ENCODE peak calls at places on chromosome 1, in ten cellular contexts. R, H, D, O, J, G, N, C, U and Q are unnamed samples.

GRCh38 chr1:39158330-39159086 is 46.0 kb upstream of the MACF1 start:
- DNase-seq in H (no peak), D (no peak), R (peak; percentile 85), G (no peak), J (no peak), C (no peak), U (no peak), N (no peak), O (no peak), Q (no peak)

GRCh38 chr1:30670195-30671060 is 53.0 kb downstream of the MATN1 start:
- DNase-seq in G (no peak), O (no peak), N (peak; percentile 4), C (no peak), D (no peak), R (no peak), H (peak; percentile 66), J (no peak), U (peak; percentile 16), Q (peak; percentile 59)

GRCh38 chr1:41773144-41773571 is 145.6 kb downstream of the HIVEP3 start:
- DNase-seq in G (no peak), D (no peak), C (no peak), O (no peak), N (no peak), H (peak; percentile 87), J (no peak), U (no peak), R (peak; percentile 83), Q (no peak)

GRCh38 chr1:64898107-64898861 is 68.1 kb downstream of the JAK1 start:
- DNase-seq in U (peak; percentile 76), D (peak; percentile 31), C (peak; percentile 95), R (peak; percentile 75), O (peak; percentile 75), N (peak; percentile 83), H (peak; percentile 93), G (peak; percentile 10), J (peak; percentile 95), Q (peak; percentile 66)

GRCh38 chr1:42330215-42330614 is 4.8 kb downstream of the FOXJ3 start:
- DNase-seq in J (no peak), C (no peak), R (no peak), U (no peak), N (no peak), O (no peak), H (no peak), D (no peak), G (no peak), Q (no peak)

GRCh38 chr1:48246727-48247126 is 24.2 kb downstream of the SLC5A9 start:
- DNase-seq in J (no peak), D (no peak), O (no peak), R (peak; percentile 91), G (no peak), U (no peak), N (peak; percentile 76), H (no peak), C (peak; percentile 87), Q (no peak)

GRCh38 chr1:201444792-201445191 is 23.3 kb upstream of the TNNI1 start:
- DNase-seq in H (no peak), C (no peak), G (no peak), R (no peak), D (no peak), J (no peak), O (peak; percentile 59), N (no peak), U (no peak), Q (no peak)

GRCh38 chr1:59674605-59675004 is 140.1 kb upstream of the HOOK1 start:
- DNase-seq in U (no peak), R (no peak), J (peak; percentile 74), C (peak; percentile 90), H (peak; percentile 83), N (no peak), D (no peak), G (no peak), O (peak; percentile 89), Q (no peak)

GRCh38 chr1:27135920-27136551 is 18.9 kb downstream of the SLC9A1 start:
- DNase-seq in C (no peak), J (no peak), H (no peak), N (no peak), R (peak; percentile 58), D (no peak), O (no peak), G (no peak), U (no peak), Q (no peak)

GRCh38 chr1:101482306-101482705 is 245.5 kb downstream of the S1PR1 start:
- DNase-seq in O (no peak), H (no peak), N (no peak), J (no peak), G (no peak), D (no peak), C (no peak), R (no peak), U (no peak), Q (no peak)

DNA sequence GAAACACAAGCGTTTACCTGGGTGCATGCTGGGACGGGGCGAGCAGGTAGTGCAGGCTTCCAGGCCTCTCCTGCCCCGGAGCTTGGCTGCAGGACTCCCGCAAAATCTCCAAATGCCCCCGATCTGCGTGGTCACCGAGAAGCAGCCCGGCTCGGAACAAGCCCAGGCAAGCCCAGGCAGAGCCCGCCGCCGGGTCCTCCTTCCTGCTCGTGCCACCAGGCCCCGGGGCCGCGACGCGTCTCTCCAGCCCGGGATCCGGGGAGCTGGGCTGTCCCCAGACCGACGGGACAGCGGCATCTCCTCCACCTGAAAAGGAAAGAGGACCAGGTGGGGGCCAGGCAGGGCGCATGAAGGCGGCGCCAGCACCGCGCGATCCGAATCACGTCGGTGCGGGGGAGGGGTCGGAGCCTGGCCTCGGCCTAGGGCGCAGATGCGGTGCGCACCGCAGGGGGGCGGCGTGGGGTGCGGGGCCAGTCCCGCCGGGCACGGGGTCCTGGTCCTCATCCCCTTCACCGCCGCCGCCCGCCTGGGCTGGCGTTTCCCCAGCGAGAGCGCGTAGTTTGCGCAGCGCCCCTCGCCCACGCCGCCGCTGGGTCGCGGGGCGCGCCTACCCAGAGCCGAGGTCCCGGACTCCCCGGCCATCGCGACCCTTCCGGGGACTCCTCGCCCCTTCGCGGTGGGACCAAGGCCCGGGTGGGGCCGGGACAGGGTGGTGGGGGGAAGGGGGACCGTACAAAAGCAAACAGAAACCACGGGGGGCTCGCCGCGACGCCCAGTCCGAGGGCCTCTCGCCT is 52.4 kb upstream of the H6PD start:
- DNase-seq in R (peak; percentile 65), G (no peak), H (no peak), C (no peak), N (no peak), J (no peak), D (no peak), O (no peak), U (peak; percentile 81), Q (no peak)
- TF ChIP-seq POLR2A in R (no peak), G (no peak), H (no peak), C (no peak), N (no peak), J (no peak), D (no peak), O (no peak), U (peak; percentile 36), Q (no peak)

GRCh38 chr1:109483658-109484518 is at the start of gene ATXN7L2:
- DNase-seq in O (peak; percentile 89), C (peak; percentile 98), H (peak; percentile 82), G (peak; percentile 66), D (peak; percentile 86), R (peak; percentile 94), U (peak; percentile 95), N (peak; percentile 96), J (peak; percentile 97), Q (peak; percentile 97)
- TF ChIP-seq POLR2A in O (peak; percentile 63), C (peak; percentile 9), H (no peak), G (no peak), D (peak; percentile 54), R (no peak), U (peak; percentile 47), N (peak; percentile 46), J (no peak), Q (peak; percentile 92)

GRCh38 chr1:154611150-154611865 is 3.3 kb upstream of the ADAR start:
- DNase-seq in R (no peak), C (peak; percentile 55), N (no peak), O (peak; percentile 75), J (no peak), U (no peak), D (no peak), H (no peak), G (no peak), Q (no peak)

GRCh38 chr1:154608522-154609294 is 722 bp upstream of the ADAR start:
- DNase-seq in H (peak; percentile 28), N (peak; percentile 65), U (peak; percentile 68), C (no peak), J (peak; percentile 73), D (peak; percentile 35), O (peak; percentile 64), G (no peak), R (peak; percentile 33), Q (no peak)

GRCh38 chr1:154607084-154607747 is 770 bp downstream of the ADAR start:
- DNase-seq in U (no peak), O (peak; percentile 52), C (no peak), D (peak; percentile 36), H (no peak), R (no peak), G (no peak), J (no peak), N (no peak), Q (no peak)

GRCh38 chr1:154609398-154610380 is 1.7 kb upstream of the ADAR start:
- DNase-seq in N (no peak), G (no peak), J (no peak), U (no peak), R (no peak), O (peak; percentile 34), C (no peak), H (no peak), D (peak; percentile 48), Q (no peak)

GRCh38 chr1:154607748-154608521 is at the start of gene ADAR:
- DNase-seq in N (peak; percentile 91), O (peak; percentile 98), C (peak; percentile 96), R (peak; percentile 92), H (peak; percentile 93), D (peak; percentile 87), J (peak; percentile 98), U (peak; percentile 91), G (peak; percentile 84), Q (peak; percentile 69)
- TF ChIP-seq POLR2A in N (peak; percentile 50), O (no peak), C (no peak), R (no peak), H (no peak), D (peak; percentile 41), J (peak; percentile 15), U (peak; percentile 61), G (no peak), Q (peak; percentile 10)

GRCh38 chr1:8014381-8014988 is 11.6 kb downstream of the ERRFI1 start:
- DNase-seq in J (no peak), O (no peak), U (no peak), N (no peak), C (no peak), D (no peak), G (no peak), H (no peak), R (no peak), Q (no peak)

GRCh38 chr1:8015809-8016165 is 10.3 kb downstream of the ERRFI1 start:
- DNase-seq in O (no peak), U (no peak), R (no peak), N (no peak), H (no peak), J (peak; percentile 79), G (no peak), C (no peak), D (no peak), Q (no peak)

GRCh38 chr1:8016244-8017241 is 9.6 kb downstream of the ERRFI1 start:
- DNase-seq in H (no peak), O (peak; percentile 32), D (no peak), U (no peak), G (no peak), N (no peak), J (no peak), R (no peak), C (no peak), Q (no peak)

GRCh38 chr1:8013800-8014199 is 12.3 kb downstream of the ERRFI1 start:
- DNase-seq in R (no peak), U (no peak), G (no peak), H (no peak), J (no peak), C (no peak), N (no peak), D (no peak), O (no peak), Q (no peak)

GRCh38 chr1:8015036-8015808 is 10.9 kb downstream of the ERRFI1 start:
- DNase-seq in O (peak; percentile 73), G (no peak), N (no peak), U (no peak), C (no peak), J (no peak), H (peak; percentile 76), D (no peak), R (no peak), Q (no peak)
- TF ChIP-seq POLR2A in O (no peak), G (no peak), N (no peak), U (no peak), C (peak; percentile 10), J (no peak), H (no peak), D (no peak), R (no peak), Q (no peak)